ENCODE peak calls at places on chromosomes 4 and X, in six cellular contexts. One of them, this sample, is unnamed. For H3K36me3, the result is how much of the 10 kb centered on the place peaks cover.

GRCh38 chr4:186622788-186623464 is 67.6 kb upstream of the MTNR1A start:
- DNase-seq in stomach: no peak
- DNase-seq in esophagus squamous epithelium: no peak
- DNase-seq in bronchial epithelial cell: no peak
- DNase-seq in tibial nerve: peak
- DNase-seq in IMR-90: peak
- DNase-seq in this sample: no peak

GRCh38 chr4:121380448-121381147 is at the start of gene QRFPR:
- DNase-seq in bronchial epithelial cell: peak
- DNase-seq in esophagus squamous epithelium: no peak
- DNase-seq in tibial nerve: no peak
- DNase-seq in stomach: no peak
- DNase-seq in IMR-90: no peak
- DNase-seq in this sample: no peak

GRCh38 chr4:83074086-83074704 is 39.2 kb downstream of the COPS4 start:
- DNase-seq in tibial nerve: peak
- DNase-seq in bronchial epithelial cell: peak
- DNase-seq in esophagus squamous epithelium: no peak
- DNase-seq in IMR-90: peak
- DNase-seq in stomach: no peak
- DNase-seq in this sample: no peak

GRCh38 chr4:12651876-12652275 is 832.3 kb downstream of the RAB28 start:
- DNase-seq in bronchial epithelial cell: peak
- DNase-seq in IMR-90: no peak
- DNase-seq in stomach: no peak
- DNase-seq in esophagus squamous epithelium: no peak
- DNase-seq in tibial nerve: no peak
- DNase-seq in this sample: no peak

GRCh38 chr4:142285222-142285583 is 560.9 kb downstream of the INPP4B start:
- DNase-seq in stomach: no peak
- DNase-seq in bronchial epithelial cell: no peak
- DNase-seq in IMR-90: no peak
- DNase-seq in esophagus squamous epithelium: no peak
- DNase-seq in tibial nerve: no peak
- DNase-seq in this sample: no peak

GRCh38 chr4:185817403-185817818 is 5.4 kb upstream of the SORBS2 start:
- DNase-seq in bronchial epithelial cell: peak
- DNase-seq in esophagus squamous epithelium: no peak
- DNase-seq in tibial nerve: no peak
- DNase-seq in stomach: peak
- DNase-seq in IMR-90: no peak
- DNase-seq in this sample: peak

GRCh38 chr4:41611881-41612871 is 74.2 kb downstream of the LIMCH1 start:
- DNase-seq in esophagus squamous epithelium: no peak
- DNase-seq in stomach: peak
- DNase-seq in bronchial epithelial cell: peak
- DNase-seq in tibial nerve: peak
- DNase-seq in IMR-90: peak
- DNase-seq in this sample: no peak

GRCh38 chr4:183320211-183321068 is at the start of gene CLDN22:
- DNase-seq in bronchial epithelial cell: no peak
- DNase-seq in stomach: no peak
- DNase-seq in tibial nerve: no peak
- DNase-seq in IMR-90: peak
- DNase-seq in esophagus squamous epithelium: no peak
- DNase-seq in this sample: no peak

GRCh38 chrX:104913348-104913747 is 307.1 kb downstream of the TEX13A start:
- DNase-seq in bronchial epithelial cell: peak
- DNase-seq in stomach: no peak
- DNase-seq in IMR-90: no peak
- DNase-seq in esophagus squamous epithelium: no peak
- DNase-seq in tibial nerve: no peak
- DNase-seq in this sample: no peak

GRCh38 chr4:67933755-67934154 is 29.5 kb downstream of the TMPRSS11A start:
- DNase-seq in stomach: no peak
- DNase-seq in esophagus squamous epithelium: no peak
- DNase-seq in tibial nerve: no peak
- DNase-seq in bronchial epithelial cell: peak
- DNase-seq in IMR-90: no peak
- DNase-seq in this sample: no peak

GRCh38 chrX:139776614-139777013 is 68.6 kb upstream of the MCF2 start:
- DNase-seq in IMR-90: no peak
- DNase-seq in tibial nerve: no peak
- DNase-seq in esophagus squamous epithelium: no peak
- DNase-seq in bronchial epithelial cell: no peak
- DNase-seq in stomach: no peak
- DNase-seq in this sample: no peak

GRCh38 chr4:118950929-118951570 is 62.4 kb downstream of the SYNPO2 start:
- DNase-seq in bronchial epithelial cell: no peak
- DNase-seq in stomach: no peak
- DNase-seq in tibial nerve: no peak
- DNase-seq in IMR-90: no peak
- DNase-seq in esophagus squamous epithelium: no peak
- DNase-seq in this sample: no peak

GRCh38 chrX:71056857-71057256 is 11.3 kb downstream of the SNX12 start:
- DNase-seq in IMR-90: peak
- DNase-seq in esophagus squamous epithelium: no peak
- DNase-seq in tibial nerve: no peak
- DNase-seq in stomach: no peak
- DNase-seq in bronchial epithelial cell: no peak
- DNase-seq in this sample: no peak

GRCh38 chr4:179225594-179225993 is 1783.4 kb upstream of the AGA start:
- DNase-seq in tibial nerve: no peak
- DNase-seq in stomach: no peak
- DNase-seq in IMR-90: peak
- DNase-seq in bronchial epithelial cell: no peak
- DNase-seq in esophagus squamous epithelium: no peak
- DNase-seq in this sample: no peak

GRCh38 chrX:46770006-46770816 is 11.3 kb upstream of the SLC9A7 start:
- DNase-seq in esophagus squamous epithelium: no peak
- DNase-seq in stomach: no peak
- DNase-seq in bronchial epithelial cell: peak
- DNase-seq in IMR-90: peak
- DNase-seq in tibial nerve: no peak
- DNase-seq in this sample: no peak

GRCh38 chr4:3224971-3225850 is 23.7 kb upstream of the MSANTD1 start:
- DNase-seq in IMR-90: no peak
- DNase-seq in bronchial epithelial cell: no peak
- DNase-seq in esophagus squamous epithelium: no peak
- DNase-seq in stomach: no peak
- DNase-seq in tibial nerve: no peak
- DNase-seq in this sample: peak

GRCh38 chr4:175325230-175325629 is 407.1 kb downstream of the ADAM29 start:
- DNase-seq in tibial nerve: peak
- DNase-seq in stomach: no peak
- DNase-seq in IMR-90: peak
- DNase-seq in bronchial epithelial cell: no peak
- DNase-seq in esophagus squamous epithelium: no peak
- DNase-seq in this sample: no peak

GRCh38 chr4:8010618-8011017 is 71.0 kb upstream of the AFAP1 start:
- DNase-seq in bronchial epithelial cell: no peak
- DNase-seq in tibial nerve: peak
- DNase-seq in stomach: peak
- DNase-seq in IMR-90: peak
- DNase-seq in esophagus squamous epithelium: no peak
- DNase-seq in this sample: peak

GRCh38 chr4:48578132-48578964 is 88.3 kb downstream of the ZAR1 start:
- DNase-seq in tibial nerve: peak
- DNase-seq in esophagus squamous epithelium: no peak
- DNase-seq in stomach: peak
- DNase-seq in IMR-90: peak
- DNase-seq in bronchial epithelial cell: peak
- DNase-seq in this sample: no peak

GRCh38 chr4:102438396-102438795 is 62.8 kb upstream of the NFKB1 start:
- DNase-seq in tibial nerve: no peak
- DNase-seq in esophagus squamous epithelium: no peak
- DNase-seq in IMR-90: peak
- DNase-seq in stomach: no peak
- DNase-seq in bronchial epithelial cell: peak
- DNase-seq in this sample: no peak

GRCh38 chrX:9867753-9868152 is 81.5 kb downstream of the SHROOM2 start:
- DNase-seq in stomach: no peak
- DNase-seq in IMR-90: peak
- DNase-seq in esophagus squamous epithelium: no peak
- DNase-seq in bronchial epithelial cell: peak
- DNase-seq in tibial nerve: no peak
- DNase-seq in this sample: no peak

GRCh38 chr4:56078866-56079265 is 130.1 kb downstream of the CEP135 start:
- DNase-seq in bronchial epithelial cell: no peak
- DNase-seq in IMR-90: no peak
- DNase-seq in tibial nerve: no peak
- DNase-seq in stomach: no peak
- DNase-seq in esophagus squamous epithelium: no peak
- DNase-seq in this sample: no peak

GRCh38 chr4:107380836-107381438 is 339.1 kb downstream of the PAPSS1 start:
- DNase-seq in bronchial epithelial cell: no peak
- DNase-seq in esophagus squamous epithelium: no peak
- DNase-seq in stomach: no peak
- DNase-seq in tibial nerve: no peak
- DNase-seq in IMR-90: no peak
- DNase-seq in this sample: no peak

GRCh38 chrX:94600077-94600476 is 926.1 kb downstream of the FAM133A start:
- DNase-seq in bronchial epithelial cell: no peak
- DNase-seq in stomach: no peak
- DNase-seq in tibial nerve: no peak
- DNase-seq in esophagus squamous epithelium: no peak
- DNase-seq in IMR-90: no peak
- DNase-seq in this sample: no peak

GRCh38 chr4:4456351-4456750 is 69.4 kb downstream of the NSG1 start:
- DNase-seq in bronchial epithelial cell: peak
- DNase-seq in stomach: no peak
- DNase-seq in tibial nerve: no peak
- DNase-seq in esophagus squamous epithelium: no peak
- DNase-seq in IMR-90: no peak
- DNase-seq in this sample: no peak

GRCh38 chrX:41293269-41293668 is 40.7 kb upstream of the DDX3X start:
- DNase-seq in IMR-90: no peak
- DNase-seq in esophagus squamous epithelium: no peak
- DNase-seq in stomach: no peak
- DNase-seq in tibial nerve: no peak
- DNase-seq in bronchial epithelial cell: no peak
- DNase-seq in this sample: no peak

DNA sequence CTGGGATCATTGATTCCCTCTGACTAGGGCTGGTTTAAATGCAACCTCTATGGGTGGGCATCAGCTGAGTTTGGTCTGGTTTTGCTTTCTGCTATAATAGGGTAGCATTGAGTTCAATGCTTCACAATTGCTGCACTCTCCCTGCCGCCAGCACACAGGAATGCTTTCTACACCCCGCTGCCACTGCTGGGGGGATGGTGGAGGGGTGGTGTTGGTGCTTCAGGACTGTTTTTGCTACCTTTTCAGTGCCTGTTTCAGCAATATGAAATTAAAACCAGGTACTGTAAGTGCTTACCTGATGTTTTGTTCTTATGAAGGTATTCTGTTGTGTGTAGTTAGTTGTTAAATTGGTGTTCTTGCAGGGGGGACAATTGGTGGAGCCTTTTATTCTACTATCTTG is 67.7 kb downstream of the GNL3L start:
- DNase-seq in esophagus squamous epithelium: no peak
- DNase-seq in stomach: no peak
- DNase-seq in tibial nerve: no peak
- DNase-seq in IMR-90: no peak
- DNase-seq in bronchial epithelial cell: no peak
- DNase-seq in this sample: no peak
- H3K4me3 ChIP-seq in esophagus squamous epithelium: no peak
- H3K4me3 ChIP-seq in stomach: no peak
- H3K4me3 ChIP-seq in tibial nerve: no peak
- H3K4me3 ChIP-seq in IMR-90: no peak
- H3K4me3 ChIP-seq in bronchial epithelial cell: no peak
- H3K4me3 ChIP-seq in this sample: no peak

GRCh38 chr4:76948441-76949292 is 885 bp upstream of the SEPTIN11 start:
- DNase-seq in esophagus squamous epithelium: no peak
- DNase-seq in IMR-90: peak
- DNase-seq in stomach: peak
- DNase-seq in tibial nerve: peak
- DNase-seq in bronchial epithelial cell: peak
- DNase-seq in this sample: peak
- TF ChIP-seq CTCF in esophagus squamous epithelium: no peak
- TF ChIP-seq CTCF in IMR-90: peak
- TF ChIP-seq CTCF in stomach: no peak
- TF ChIP-seq CTCF in tibial nerve: no peak
- TF ChIP-seq CTCF in bronchial epithelial cell: no peak
- TF ChIP-seq CTCF in this sample: no peak

DNA sequence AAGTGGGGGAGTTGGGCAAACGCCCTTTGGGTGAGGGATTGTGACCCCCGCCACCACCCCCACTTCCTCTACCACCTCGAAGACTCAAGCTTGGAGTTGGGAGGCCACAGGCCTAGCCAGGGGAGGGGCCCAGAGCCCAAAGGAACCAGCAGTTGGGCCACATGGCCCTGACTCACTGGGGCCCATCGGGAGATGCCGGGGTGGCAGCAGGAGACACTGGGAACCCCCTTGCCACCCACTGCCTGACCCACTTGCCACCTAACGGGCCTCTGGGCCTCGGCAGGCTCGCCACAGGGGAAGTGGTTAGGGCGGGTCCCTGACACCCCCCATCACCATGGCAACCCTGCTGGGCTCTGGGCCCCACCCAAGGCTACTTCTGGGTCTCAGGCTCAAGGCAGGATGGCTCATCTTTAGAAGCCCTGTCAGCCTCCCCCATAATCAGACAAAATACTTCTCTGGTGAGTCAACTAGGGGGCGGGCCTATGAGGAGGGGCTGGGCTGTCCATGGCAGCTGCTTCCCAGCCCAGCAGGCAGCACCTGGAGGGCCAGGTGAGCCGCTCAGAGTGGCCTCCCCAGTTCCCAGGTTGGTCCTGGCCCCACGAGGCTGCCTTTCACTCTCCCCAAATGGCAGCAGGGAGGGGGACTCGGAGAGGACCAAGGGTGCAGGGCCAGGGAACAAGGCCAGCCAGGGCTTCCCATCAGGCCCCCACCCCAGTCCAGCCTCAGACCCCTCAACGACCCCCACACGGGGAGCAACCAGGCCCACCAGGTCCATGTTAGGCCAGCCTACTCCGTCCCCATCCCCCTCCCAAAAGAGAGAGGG is 5.6 kb downstream of the FLNA start:
- DNase-seq in stomach: peak
- DNase-seq in esophagus squamous epithelium: peak
- DNase-seq in IMR-90: peak
- DNase-seq in tibial nerve: peak
- DNase-seq in bronchial epithelial cell: peak
- DNase-seq in this sample: peak
- H3K36me3 ChIP-seq in stomach: under half
- H3K36me3 ChIP-seq in esophagus squamous epithelium: under half
- H3K36me3 ChIP-seq in IMR-90: half or more
- H3K36me3 ChIP-seq in tibial nerve: under half
- H3K36me3 ChIP-seq in bronchial epithelial cell: under half
- H3K36me3 ChIP-seq in this sample: under half

DNA sequence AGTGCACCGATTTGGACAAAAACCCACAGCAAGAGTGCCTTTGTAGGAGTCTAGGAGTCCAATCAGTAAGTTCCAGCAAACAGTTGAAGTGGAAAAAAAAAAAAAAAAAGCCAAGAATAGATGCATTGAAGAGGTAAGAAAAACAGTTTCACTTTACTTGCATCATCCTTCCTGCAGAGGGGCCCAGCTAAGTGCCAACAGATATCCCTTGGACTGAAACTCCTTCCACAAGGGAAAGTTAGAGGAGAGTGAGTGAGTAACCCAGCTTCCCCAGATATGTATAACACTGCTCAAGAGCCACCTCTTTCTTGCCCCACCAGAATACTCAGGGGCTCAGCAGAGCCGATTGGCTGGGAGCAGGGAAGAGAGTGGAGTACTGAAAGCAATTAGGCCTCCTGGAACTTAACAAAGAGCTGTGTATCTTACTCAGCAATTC is 617.7 kb upstream of the SMIM31 start:
- DNase-seq in IMR-90: peak
- DNase-seq in bronchial epithelial cell: no peak
- DNase-seq in esophagus squamous epithelium: no peak
- DNase-seq in tibial nerve: no peak
- DNase-seq in stomach: no peak
- DNase-seq in this sample: no peak
- H3K4me3 ChIP-seq in IMR-90: no peak
- H3K4me3 ChIP-seq in bronchial epithelial cell: no peak
- H3K4me3 ChIP-seq in esophagus squamous epithelium: no peak
- H3K4me3 ChIP-seq in tibial nerve: no peak
- H3K4me3 ChIP-seq in stomach: no peak
- H3K4me3 ChIP-seq in this sample: no peak